ENCODE peak calls at places on chromosome 14, in nine cellular contexts. N, I, H, J, Q, S, A, X and K are unnamed samples.

GRCh38 chr14:68841030-68841809 is 48.4 kb upstream of the ZFP36L1 start:
- DNase-seq in S (no peak), A (no peak), I (no peak), N (no peak), Q (no peak), H (peak), X (no peak), J (no peak), K (no peak)

GRCh38 chr14:60856113-60856512 is 121.6 kb downstream of the MNAT1 start:
- DNase-seq in X (no peak), I (no peak), J (no peak), S (no peak), H (no peak), A (no peak), Q (no peak), N (no peak), K (no peak)

GRCh38 chr14:58131386-58131785 is 20.6 kb downstream of the ARMH4 start:
- DNase-seq in A (no peak), N (no peak), I (no peak), H (peak), Q (no peak), J (no peak), S (no peak), X (no peak), K (no peak)

GRCh38 chr14:61893371-61893940 is 131.2 kb downstream of the SNAPC1 start:
- DNase-seq in N (no peak), J (no peak), S (no peak), H (no peak), Q (no peak), A (no peak), X (no peak), I (no peak), K (no peak)

GRCh38 chr14:75824328-75824727 is 157.5 kb downstream of the TGFB3 start:
- DNase-seq in H (no peak), S (no peak), I (no peak), J (no peak), Q (no peak), A (no peak), N (no peak), X (no peak), K (no peak)

GRCh38 chr14:70086685-70087379 is 101.9 kb downstream of the SLC8A3 start:
- DNase-seq in N (no peak), S (no peak), A (peak), I (peak), X (no peak), H (peak), Q (peak), J (no peak), K (no peak)

GRCh38 chr14:28770574-28770973 is 4.0 kb downstream of the FOXG1 start:
- DNase-seq in X (no peak), H (no peak), A (no peak), Q (no peak), I (no peak), J (no peak), N (no peak), S (no peak), K (no peak)

GRCh38 chr14:61525293-61526011 is 169.9 kb upstream of the HIF1A start:
- DNase-seq in N (no peak), Q (no peak), J (no peak), X (peak), A (no peak), H (peak), S (peak), I (peak), K (no peak)

GRCh38 chr14:69945905-69946304 is 66.7 kb downstream of the SMOC1 start:
- DNase-seq in A (no peak), S (no peak), X (no peak), I (no peak), Q (no peak), J (no peak), H (no peak), N (no peak), K (no peak)

GRCh38 chr14:51783765-51784164 is 76.6 kb upstream of the GNG2 start:
- DNase-seq in X (no peak), A (no peak), I (no peak), S (no peak), J (no peak), N (no peak), H (peak), Q (no peak), K (no peak)

GRCh38 chr14:92988786-92989755 is 66.1 kb downstream of the CHGA start:
- DNase-seq in X (no peak), I (no peak), A (no peak), N (no peak), H (no peak), S (no peak), J (no peak), Q (no peak), K (no peak)

GRCh38 chr14:24115451-24116110 is 832 bp upstream of the NRL start:
- DNase-seq in H (no peak), S (no peak), Q (no peak), A (no peak), X (no peak), N (no peak), I (no peak), J (no peak), K (no peak)

DNA sequence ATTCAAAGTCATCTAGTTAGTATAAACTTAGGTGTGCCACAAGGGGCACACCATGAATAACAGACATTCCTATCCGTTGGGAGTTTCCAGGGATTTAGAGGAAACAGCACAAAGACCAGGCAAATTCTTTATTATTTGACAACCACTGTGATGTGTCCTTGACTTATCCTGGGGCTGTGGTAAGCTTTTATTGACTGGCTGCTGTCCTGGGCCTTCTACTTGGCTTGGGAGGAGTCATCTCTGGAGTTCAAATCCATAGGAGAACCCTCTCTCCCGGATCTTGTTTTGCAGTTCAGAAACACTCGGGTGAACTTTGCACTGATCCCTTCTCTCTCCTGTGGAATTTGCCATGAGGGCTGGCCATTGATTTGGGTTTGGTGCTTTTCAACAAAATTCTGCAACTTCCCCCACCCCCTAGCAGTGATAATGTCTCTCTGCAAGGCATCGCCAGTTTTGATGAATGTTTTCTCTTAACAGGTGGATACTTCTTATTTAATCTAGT is 136.3 kb downstream of the ADCK1 start:
- DNase-seq in N (no peak), Q (no peak), S (no peak), A (no peak), J (no peak), H (no peak), X (no peak), I (no peak), K (no peak)
- TF ChIP-seq CTCF in N (no peak), Q (no peak), S (no peak), A (no peak), J (no peak), H (no peak), X (no peak), I (no peak), K (no peak)

DNA sequence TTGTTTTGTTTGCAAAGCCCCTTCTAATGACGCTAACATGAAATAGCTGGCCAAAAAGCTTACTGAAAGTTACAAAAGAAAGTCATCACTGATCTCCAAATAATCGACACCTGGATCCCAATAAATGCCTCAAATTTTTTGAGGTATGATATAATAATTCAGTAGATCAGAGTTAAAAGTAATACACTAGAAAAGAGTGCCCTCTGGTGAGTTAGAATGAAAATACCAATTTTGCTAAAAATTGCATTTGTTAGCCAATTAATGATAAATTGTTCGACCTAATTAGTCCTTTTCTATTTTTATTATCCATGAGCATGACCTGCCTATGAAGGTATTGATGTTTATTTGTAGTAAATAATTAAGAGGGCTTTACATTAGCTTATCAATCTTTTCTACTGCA is 78.6 kb downstream of the CEP128 start:
- DNase-seq in H (no peak), A (no peak), N (no peak), S (no peak), I (no peak), J (no peak), Q (no peak), X (no peak), K (no peak)
- TF ChIP-seq CTCF in H (peak), A (peak), N (peak), S (no peak), I (no peak), J (peak), Q (peak), X (no peak), K (no peak)

GRCh38 chr14:37594238-37594915 is 672 bp downstream of the FOXA1 start:
- DNase-seq in A (peak), Q (peak), X (no peak), H (peak), N (peak), J (peak), I (no peak), S (no peak), K (peak)
- TF ChIP-seq CTCF in A (peak), Q (peak), X (peak), H (peak), N (peak), J (peak), I (peak), S (peak), K (peak)

GRCh38 chr14:100900837-100901390 is 2.6 kb downstream of the RTL1 start:
- DNase-seq in J (no peak), N (no peak), H (no peak), X (no peak), Q (peak), I (peak), A (peak), S (no peak), K (no peak)
- TF ChIP-seq CTCF in J (no peak), N (peak), H (peak), X (no peak), Q (peak), I (peak), A (peak), S (no peak), K (peak)

DNA sequence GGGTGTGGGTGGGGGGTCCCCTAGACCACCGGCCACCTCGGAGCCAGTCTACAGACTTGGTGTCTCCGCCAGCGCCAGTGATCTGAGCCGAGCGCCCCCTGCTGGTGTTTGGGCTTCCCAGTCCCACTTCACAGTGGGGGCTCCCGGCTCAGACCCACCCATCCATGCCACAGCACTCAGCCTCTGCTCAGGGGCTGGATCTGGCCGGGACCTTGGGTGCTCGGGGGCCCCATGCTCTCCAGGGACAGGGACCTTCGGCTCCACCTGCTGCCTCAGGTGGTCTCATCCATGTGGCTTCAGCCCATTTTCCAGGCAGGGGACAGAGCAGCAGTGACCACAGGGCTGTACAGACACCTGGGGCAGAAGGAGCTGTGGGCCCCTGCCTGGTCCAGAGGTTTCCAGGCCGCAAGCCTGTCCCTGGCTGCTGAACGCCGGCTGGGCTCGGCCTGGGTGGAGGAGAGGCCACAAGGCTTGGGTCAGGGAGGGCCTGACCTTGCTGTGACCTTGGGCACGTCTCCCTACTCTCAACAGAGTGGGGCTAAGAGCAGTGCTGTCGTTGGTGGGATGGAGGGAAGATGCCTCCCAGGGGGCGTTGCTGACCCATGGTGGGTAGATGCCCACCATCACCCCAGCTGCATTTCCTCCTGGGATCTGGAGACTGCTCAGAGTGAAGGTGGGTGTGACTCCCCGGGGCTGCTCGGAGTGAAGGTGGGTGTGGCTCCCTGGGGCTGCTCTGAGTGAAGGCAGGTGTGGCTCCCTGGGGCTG is 86.3 kb downstream of the KIF26A start:
- DNase-seq in N (no peak), H (no peak), X (no peak), S (no peak), A (peak), Q (peak), I (peak), J (no peak), K (no peak)
- TF ChIP-seq CTCF in N (peak), H (peak), X (peak), S (peak), A (peak), Q (peak), I (peak), J (peak), K (peak)

GRCh38 chr14:46259536-46259935 is 392.0 kb downstream of the RPL10L start:
- DNase-seq in A (no peak), S (no peak), N (no peak), J (no peak), X (no peak), Q (peak), H (no peak), I (no peak), K (no peak)
- TF ChIP-seq CTCF in A (no peak), S (no peak), N (no peak), J (no peak), X (no peak), Q (no peak), H (no peak), I (no peak), K (no peak)

DNA sequence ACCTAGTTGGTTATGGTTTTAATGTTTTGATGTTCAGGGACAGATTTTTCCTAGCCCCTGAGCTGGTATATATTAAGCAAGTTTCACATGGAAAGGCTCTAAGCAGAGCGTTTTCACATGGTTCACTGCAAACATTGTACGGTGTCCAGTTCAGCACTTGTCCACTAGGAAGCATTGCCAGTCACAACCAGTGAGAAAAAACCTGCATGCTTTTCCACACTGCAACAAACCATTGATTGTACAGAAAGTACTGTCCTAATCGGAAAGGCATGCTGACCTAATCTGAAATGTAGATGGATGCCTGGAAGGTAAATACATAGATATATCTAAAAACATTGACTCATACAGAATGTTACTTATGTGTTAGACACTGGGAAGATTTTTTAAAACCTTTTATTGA is 25.0 kb upstream of the NPAS3 start:
- DNase-seq in X (no peak), A (no peak), H (no peak), Q (peak), J (no peak), N (no peak), I (no peak), S (no peak), K (no peak)
- TF ChIP-seq CTCF in X (no peak), A (no peak), H (peak), Q (peak), J (no peak), N (no peak), I (no peak), S (no peak), K (peak)